ENCODE peak calls at places on chromosomes 7 and 10, in five cellular contexts. J is CD4-positive, alpha-beta T cell; D is cardiac muscle cell; M is epithelial cell of esophagus; T is foreskin fibroblast. K is an unnamed sample.

GRCh38 chr10:123245264-123245663 is 91.1 kb downstream of the BUB3 start:
- DNase-seq in J (no peak), D (no peak), T (no peak), M (no peak), K (no peak)

GRCh38 chr7:64889686-64890162 is 13.3 kb upstream of the ZNF273 start:
- DNase-seq in T (no peak), D (no peak), M (no peak), J (no peak), K (no peak)

GRCh38 chr10:117462424-117462792 is 80.1 kb upstream of the EMX2 start:
- DNase-seq in M (no peak), J (no peak), T (no peak), D (peak), K (no peak)

GRCh38 chr10:87819274-87819585 is 1.2 kb upstream of the ATAD1 start:
- DNase-seq in D (no peak), J (no peak), M (no peak), T (no peak), K (no peak)

GRCh38 chr10:110067960-110068770 is 60.4 kb downstream of the ADD3 start:
- DNase-seq in T (no peak), D (no peak), M (no peak), J (no peak), K (no peak)

GRCh38 chr10:117168135-117168674 is 29.1 kb upstream of the KCNK18 start:
- DNase-seq in D (peak), J (peak), M (peak), T (no peak), K (peak)

GRCh38 chr10:112492736-112493135 is 45.7 kb downstream of the VTI1A start:
- DNase-seq in T (no peak), M (no peak), J (no peak), D (no peak), K (no peak)

GRCh38 chr10:58672855-58673254 is 160.2 kb downstream of the BICC1 start:
- DNase-seq in M (no peak), J (no peak), T (peak), D (no peak), K (no peak)

GRCh38 chr7:37448057-37448636 is 517 bp downstream of the ELMO1 start:
- DNase-seq in D (peak), J (peak), T (no peak), M (no peak), K (peak)

GRCh38 chr7:107712025-107712424 is 31.9 kb upstream of the CBLL1 start:
- DNase-seq in M (no peak), J (no peak), D (peak), T (no peak), K (no peak)

GRCh38 chr7:30452278-30452930 is 26.2 kb downstream of the NOD1 start:
- DNase-seq in M (no peak), D (no peak), T (no peak), J (no peak), K (no peak)

GRCh38 chr10:104680467-104681401 is 39.6 kb downstream of the SORCS3 start:
- DNase-seq in D (peak), J (no peak), T (no peak), M (peak), K (peak)

GRCh38 chr7:157585113-157585861 is 248.5 kb downstream of the DNAJB6 start:
- DNase-seq in J (no peak), T (no peak), M (no peak), D (no peak), K (no peak)

GRCh38 chr10:44477021-44477420 is 92.1 kb upstream of the CXCL12 start:
- DNase-seq in J (no peak), D (no peak), T (peak), M (no peak), K (no peak)

GRCh38 chr10:30007406-30007805 is 52.0 kb downstream of the JCAD start:
- DNase-seq in T (no peak), D (no peak), J (no peak), M (no peak), K (no peak)

GRCh38 chr7:87128883-87129282 is 23.4 kb upstream of the DMTF1 start:
- DNase-seq in D (peak), T (no peak), M (no peak), J (no peak), K (peak)

GRCh38 chr7:92293887-92294616 is 48.3 kb downstream of the ANKIB1 start:
- DNase-seq in M (no peak), T (no peak), J (no peak), D (no peak), K (no peak)

GRCh38 chr7:116030626-116031276 is at the start of gene TFEC:
- DNase-seq in T (no peak), D (no peak), J (no peak), M (peak), K (no peak)

GRCh38 chr7:100023526-100023925 is 8.1 kb downstream of the ZKSCAN1 start:
- DNase-seq in J (no peak), D (no peak), M (no peak), T (no peak), K (no peak)

GRCh38 chr10:58952747-58953466 is 223.5 kb upstream of the PHYHIPL start:
- DNase-seq in T (no peak), D (peak), M (peak), J (no peak), K (peak)

GRCh38 chr7:1883834-1884582 is 213.9 kb downstream of the ELFN1 start:
- DNase-seq in T (no peak), J (no peak), M (no peak), D (no peak), K (no peak)

GRCh38 chr10:12965571-12965970 is 35.9 kb downstream of the CCDC3 start:
- DNase-seq in J (no peak), D (no peak), T (no peak), M (peak), K (no peak)

GRCh38 chr10:88792656-88793055 is 9.9 kb upstream of the LIPM start:
- DNase-seq in M (peak), T (peak), J (no peak), D (no peak), K (no peak)

GRCh38 chr10:79320785-79321493 is 26.3 kb upstream of the PPIF start:
- DNase-seq in J (no peak), D (no peak), T (peak), M (peak), K (no peak)

GRCh38 chr10:18490755-18491154 is 160.6 kb downstream of the NSUN6 start:
- DNase-seq in M (no peak), D (peak), T (no peak), J (no peak), K (no peak)

GRCh38 chr10:25059990-25060389 is 43.6 kb downstream of the THNSL1 start:
- DNase-seq in M (peak), J (no peak), D (no peak), T (peak), K (peak)

GRCh38 chr7:66877577-66878300 is 43.3 kb upstream of the TMEM248 start:
- DNase-seq in M (no peak), J (no peak), T (peak), D (no peak), K (no peak)

GRCh38 chr10:61028861-61029361 is 84.9 kb upstream of the RHOBTB1 start:
- DNase-seq in D (no peak), T (peak), J (no peak), M (no peak), K (no peak)

GRCh38 chr10:61023053-61023452 is 79.1 kb upstream of the RHOBTB1 start:
- DNase-seq in J (no peak), T (no peak), M (no peak), D (no peak), K (no peak)

GRCh38 chr10:61021926-61022325 is 77.9 kb upstream of the RHOBTB1 start:
- DNase-seq in T (no peak), M (no peak), D (no peak), J (no peak), K (no peak)

GRCh38 chr10:61020420-61021158 is 76.6 kb upstream of the RHOBTB1 start:
- DNase-seq in D (no peak), M (no peak), J (no peak), T (no peak), K (no peak)

GRCh38 chr10:61024801-61025201 is 80.8 kb upstream of the RHOBTB1 start:
- DNase-seq in M (peak), J (no peak), T (no peak), D (peak), K (peak)
- TF ChIP-seq CTCF in M (peak), J (no peak), T (peak), D (peak), K (peak)

GRCh38 chr10:52729259-52730104 is 43.1 kb downstream of the MBL2 start:
- DNase-seq in D (peak), M (peak), J (no peak), T (peak), K (no peak)
- TF ChIP-seq CTCF in D (peak), M (peak), J (no peak), T (peak), K (peak)

GRCh38 chr7:34275629-34276028 is 370.3 kb downstream of the BMPER start:
- DNase-seq in T (no peak), M (peak), D (no peak), J (no peak), K (no peak)

GRCh38 chr7:34277016-34277800 is 371.9 kb downstream of the BMPER start:
- DNase-seq in M (peak), J (no peak), D (no peak), T (no peak), K (no peak)

GRCh38 chr7:34282271-34282670 is 375.7 kb upstream of the NPSR1 start:
- DNase-seq in J (no peak), D (no peak), M (no peak), T (no peak), K (no peak)

GRCh38 chr7:34277801-34278195 is 372.5 kb downstream of the BMPER start:
- DNase-seq in D (no peak), M (peak), T (no peak), J (no peak), K (no peak)

GRCh38 chr7:34281260-34281659 is 375.9 kb downstream of the BMPER start:
- DNase-seq in T (no peak), M (peak), D (no peak), J (no peak), K (peak)
- TF ChIP-seq CTCF in T (peak), M (peak), D (no peak), J (no peak), K (peak)

GRCh38 chr10:77715081-77715480 is 77.5 kb upstream of the KCNMA1 start:
- DNase-seq in D (no peak), J (no peak), M (peak), T (no peak), K (peak)
- TF ChIP-seq CTCF in D (no peak), J (no peak), M (peak), T (no peak), K (peak)

DNA sequence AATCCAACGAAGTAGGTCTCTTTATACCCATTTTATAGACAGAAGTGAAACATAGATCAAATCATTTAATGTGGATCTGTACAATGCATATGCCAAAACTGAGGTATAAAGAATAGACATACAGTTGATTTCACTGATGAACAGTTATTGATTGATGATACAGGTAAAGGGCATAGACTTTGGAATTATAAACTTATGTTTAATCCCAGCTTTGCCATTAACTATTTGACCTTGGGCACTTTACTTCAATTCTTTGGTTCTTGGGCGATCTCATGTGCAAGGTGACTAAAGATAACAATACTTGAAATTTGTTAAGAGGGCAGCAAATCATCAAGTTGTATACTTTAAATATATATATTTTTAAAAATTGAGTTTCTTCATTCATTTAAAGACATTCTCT is 28.6 kb downstream of the FRA10AC1 start:
- DNase-seq in M (no peak), T (no peak), D (no peak), J (no peak), K (no peak)
- TF ChIP-seq CTCF in M (no peak), T (no peak), D (no peak), J (no peak), K (no peak)

DNA sequence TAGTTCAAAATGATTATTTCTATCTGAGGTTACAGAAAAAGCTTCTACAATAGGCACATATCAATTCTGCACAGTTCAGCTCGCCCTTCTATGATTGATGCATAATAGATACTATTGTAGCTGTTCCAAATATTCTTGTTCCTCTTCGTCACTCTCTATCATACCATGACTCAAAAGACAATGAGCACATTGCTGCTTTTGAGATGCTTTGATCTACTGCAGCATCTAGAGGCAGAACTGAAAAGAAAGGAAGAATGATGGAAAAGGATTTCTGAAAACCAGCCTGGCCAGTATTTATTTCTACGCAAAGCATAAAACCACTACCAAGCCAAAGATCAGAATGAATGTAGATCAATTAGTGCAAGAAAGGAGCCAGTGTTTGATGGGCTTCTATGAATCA is 59.3 kb upstream of the PLXDC2 start:
- DNase-seq in J (no peak), D (no peak), M (no peak), T (no peak), K (no peak)
- TF ChIP-seq CTCF in J (no peak), D (no peak), M (no peak), T (no peak), K (no peak)

GRCh38 chr7:78377532-78377931 is 579.0 kb downstream of the PHTF2 start:
- DNase-seq in T (no peak), J (no peak), M (no peak), D (no peak), K (no peak)
- TF ChIP-seq CTCF in T (no peak), J (no peak), M (no peak), D (no peak), K (peak)

GRCh38 chr7:131083781-131084180 is 243.9 kb upstream of the MKLN1 start:
- DNase-seq in J (no peak), M (no peak), T (no peak), D (no peak), K (no peak)

GRCh38 chr7:131076711-131077170 is 250.9 kb upstream of the MKLN1 start:
- DNase-seq in M (no peak), D (peak), J (no peak), T (no peak), K (no peak)

GRCh38 chr7:131077735-131078134 is 249.9 kb upstream of the MKLN1 start:
- DNase-seq in J (no peak), D (no peak), T (no peak), M (no peak), K (no peak)

GRCh38 chr7:131081308-131081707 is 246.4 kb upstream of the MKLN1 start:
- DNase-seq in M (no peak), D (no peak), T (no peak), J (no peak), K (no peak)

GRCh38 chr7:131080754-131081153 is 246.9 kb upstream of the MKLN1 start:
- DNase-seq in T (no peak), M (no peak), D (no peak), J (no peak), K (no peak)
- TF ChIP-seq CTCF in T (no peak), M (no peak), D (no peak), J (no peak), K (no peak)

GRCh38 chr10:9766762-9767161 is 1250.9 kb upstream of the CELF2 start:
- DNase-seq in D (no peak), T (no peak), J (no peak), M (no peak), K (no peak)
- TF ChIP-seq CTCF in D (peak), T (no peak), J (no peak), M (no peak), K (no peak)

K was measured in WERI-Rb-1.